ENCODE peak calls at places on chromosomes 3 and 15, in four cellular contexts. A is coronary artery, Y is fibroblast of lung, Q is psoas muscle. P is an unnamed sample.

GRCh38 chr3:110459021-110459420 is 612.6 kb upstream of the NECTIN3 start:
- DNase-seq in A (no peak), Y (no peak), Q (no peak), P (no peak)

GRCh38 chr3:37505415-37505814 is 331.0 kb upstream of the LRRFIP2 start:
- DNase-seq in A (no peak), Y (no peak), Q (no peak), P (no peak)

GRCh38 chr3:126551839-126552687 is 6.7 kb downstream of the C3orf22 start:
- DNase-seq in A (peak), Y (no peak), Q (no peak), P (no peak)

GRCh38 chr3:146072824-146073223 is 88.2 kb downstream of the PLOD2 start:
- DNase-seq in A (no peak), Y (peak), Q (no peak), P (no peak)

GRCh38 chr15:87649175-87649574 is 607.4 kb downstream of the NTRK3 start:
- DNase-seq in A (no peak), Y (no peak), Q (no peak), P (no peak)

GRCh38 chr15:96345560-96346389 is 15.3 kb downstream of the NR2F2 start:
- DNase-seq in A (peak), Y (peak), Q (peak), P (no peak)

GRCh38 chr15:59616390-59616789 is 4.8 kb downstream of the GCNT3 start:
- DNase-seq in A (no peak), Y (no peak), Q (no peak), P (peak)

GRCh38 chr3:125359700-125360099 is 15.4 kb downstream of the ZNF148 start:
- DNase-seq in A (no peak), Y (no peak), Q (no peak), P (no peak)

GRCh38 chr3:153704115-153704514 is 417.1 kb upstream of the ARHGEF26 start:
- DNase-seq in A (no peak), Y (no peak), Q (no peak), P (no peak)

GRCh38 chr3:136055491-136055890 is 90.0 kb downstream of the PPP2R3A start:
- DNase-seq in A (no peak), Y (no peak), Q (no peak), P (no peak)

GRCh38 chr3:62007036-62007435 is 366.3 kb downstream of the FEZF2 start:
- DNase-seq in A (no peak), Y (peak), Q (no peak), P (no peak)

GRCh38 chr15:59565299-59565698 is 46.3 kb upstream of the GCNT3 start:
- DNase-seq in A (no peak), Y (no peak), Q (no peak), P (no peak)

GRCh38 chr3:141336672-141337522 is 31.4 kb upstream of the ZBTB38 start:
- DNase-seq in A (no peak), Y (peak), Q (no peak), P (peak)

GRCh38 chr3:105173972-105174371 is 192.7 kb upstream of the ALCAM start:
- DNase-seq in A (no peak), Y (no peak), Q (no peak), P (no peak)

GRCh38 chr15:90414408-90415028 is 26.5 kb downstream of the IQGAP1 start:
- DNase-seq in A (no peak), Y (peak), Q (no peak), P (no peak)

GRCh38 chr3:170471149-170471548 is 52.5 kb downstream of the CLDN11 start:
- DNase-seq in A (no peak), Y (peak), Q (no peak), P (no peak)

GRCh38 chr3:39980781-39981180 is 171.4 kb downstream of the MYRIP start:
- DNase-seq in A (no peak), Y (no peak), Q (no peak), P (no peak)

GRCh38 chr3:71130516-71131384 is 452.8 kb downstream of the FOXP1 start:
- DNase-seq in A (no peak), Y (peak), Q (peak), P (no peak)

GRCh38 chr3:149342413-149343340 is 9.2 kb upstream of the TM4SF18 start:
- DNase-seq in A (no peak), Y (peak), Q (no peak), P (no peak)

GRCh38 chr15:41341519-41341918 is 8.8 kb downstream of the NUSAP1 start:
- DNase-seq in A (no peak), Y (no peak), Q (no peak), P (no peak)

GRCh38 chr3:183252973-183253363 is at the start of gene B3GNT5:
- DNase-seq in A (no peak), Y (no peak), Q (peak), P (no peak)

GRCh38 chr3:69499899-69500316 is 114.0 kb upstream of the FRMD4B start:
- DNase-seq in A (no peak), Y (peak), Q (peak), P (no peak)

GRCh38 chr3:150376001-150376848 is 31.9 kb upstream of the TSC22D2 start:
- DNase-seq in A (no peak), Y (peak), Q (no peak), P (no peak)

GRCh38 chr3:184171562-184171961 is 3.1 kb upstream of the AP2M1 start:
- DNase-seq in A (no peak), Y (no peak), Q (no peak), P (no peak)

GRCh38 chr15:90660195-90660995 is 56.8 kb upstream of the BLM start:
- DNase-seq in A (peak), Y (peak), Q (peak), P (peak)

GRCh38 chr3:134250717-134251220 is at the start of gene RYK:
- DNase-seq in A (peak), Y (peak), Q (peak), P (no peak)

GRCh38 chr15:101139986-101140696 is 111.7 kb downstream of the CHSY1 start:
- DNase-seq in A (no peak), Y (no peak), Q (no peak), P (no peak)

GRCh38 chr3:11204697-11205397 is 50.6 kb downstream of the HRH1 start:
- DNase-seq in A (no peak), Y (no peak), Q (no peak), P (no peak)

GRCh38 chr3:61583890-61584289 is 22.5 kb downstream of the PTPRG start:
- DNase-seq in A (no peak), Y (no peak), Q (no peak), P (no peak)

GRCh38 chr15:59394166-59394661 is 21.5 kb upstream of the MYO1E start:
- DNase-seq in A (no peak), Y (no peak), Q (no peak), P (no peak)

GRCh38 chr15:78072080-78072892 is 5.2 kb downstream of the TBC1D2B start:
- DNase-seq in A (no peak), Y (peak), Q (no peak), P (no peak)

GRCh38 chr3:129599607-129600006 is 6.9 kb downstream of the PLXND1 start:
- DNase-seq in A (no peak), Y (peak), Q (peak), P (no peak)

GRCh38 chr15:49875392-49875791 is 243.6 kb downstream of the ATP8B4 start:
- DNase-seq in A (no peak), Y (no peak), Q (no peak), P (no peak)

DNA sequence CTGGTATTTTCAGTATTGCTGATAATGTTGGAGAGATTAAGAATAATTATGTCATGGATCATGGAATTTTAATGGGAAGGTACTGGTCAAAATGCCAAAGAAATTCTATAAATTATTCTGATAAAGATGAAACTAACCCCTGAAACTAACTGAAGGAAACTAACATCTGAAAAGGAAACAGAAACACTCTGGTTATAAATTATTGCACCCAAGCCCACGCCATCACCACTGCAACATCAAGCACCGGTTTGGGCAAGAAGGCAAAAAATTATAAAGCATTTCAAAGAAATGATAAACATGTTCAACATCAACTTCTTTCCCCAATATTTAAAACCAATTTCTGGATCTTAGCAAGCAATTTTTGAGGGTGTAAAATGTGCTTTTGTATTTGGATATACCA is 372.5 kb downstream of the TBC1D5 start:
- DNase-seq in A (no peak), Y (no peak), Q (no peak), P (no peak)
- TF ChIP-seq CTCF in A (no peak), Y (no peak), Q (no peak), P (no peak)

GRCh38 chr15:75368689-75369239 is 357 bp upstream of the MAN2C1 start:
- DNase-seq in A (no peak), Y (peak), Q (no peak), P (no peak)

GRCh38 chr15:75371486-75371885 is 3.1 kb upstream of the MAN2C1 start:
- DNase-seq in A (no peak), Y (no peak), Q (no peak), P (no peak)

GRCh38 chr15:75371901-75372688 is 3.7 kb upstream of the MAN2C1 start:
- DNase-seq in A (no peak), Y (no peak), Q (no peak), P (no peak)

GRCh38 chr15:75367913-75368688 is at the start of gene MAN2C1:
- DNase-seq in A (peak), Y (peak), Q (peak), P (peak)

GRCh38 chr15:75369897-75370581 is 1.6 kb upstream of the MAN2C1 start:
- DNase-seq in A (no peak), Y (no peak), Q (no peak), P (no peak)
- H3K4me3 ChIP-seq in A (no peak), Y (no peak), Q (no peak), P (no peak)

GRCh38 chr3:171862993-171863521 is 19.9 kb downstream of the TMEM212 start:
- DNase-seq in A (no peak), Y (peak), Q (no peak), P (no peak)

GRCh38 chr3:171871392-171872274 is 28.5 kb downstream of the TMEM212 start:
- DNase-seq in A (no peak), Y (no peak), Q (no peak), P (no peak)

GRCh38 chr3:171865191-171865865 is 22.2 kb downstream of the TMEM212 start:
- DNase-seq in A (no peak), Y (no peak), Q (no peak), P (no peak)

GRCh38 chr3:171863920-171864319 is 20.8 kb downstream of the TMEM212 start:
- DNase-seq in A (no peak), Y (no peak), Q (no peak), P (no peak)

DNA sequence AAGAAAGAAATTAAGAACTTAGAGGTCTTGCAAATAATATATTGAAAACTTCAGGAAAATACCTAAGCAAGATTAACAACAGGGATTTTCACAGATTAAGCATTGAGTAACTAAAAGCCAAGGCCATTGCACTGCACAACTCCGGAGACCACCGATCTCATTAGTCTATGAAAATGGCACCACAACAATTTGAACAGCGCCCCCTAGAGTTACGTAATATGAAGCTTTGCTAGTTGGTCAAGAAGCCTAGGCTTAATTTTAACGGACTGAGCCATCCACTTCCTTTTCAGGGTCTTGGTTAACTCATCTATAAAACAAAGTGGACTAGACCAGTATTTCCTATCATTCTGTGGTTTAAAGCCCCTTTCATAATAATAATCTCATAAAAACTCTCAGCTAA is 24.8 kb downstream of the TMEM212 start:
- DNase-seq in A (no peak), Y (no peak), Q (no peak), P (no peak)
- TF ChIP-seq CTCF in A (no peak), Y (no peak), Q (no peak), P (peak)

GRCh38 chr3:187011915-187012314 is 81.6 kb downstream of the ST6GAL1 start:
- DNase-seq in A (no peak), Y (no peak), Q (no peak), P (no peak)
- H3K4me3 ChIP-seq in A (no peak), Y (no peak), Q (no peak), P (peak)

GRCh38 chr3:67863869-67864268 is 209.5 kb upstream of the SUCLG2 start:
- DNase-seq in A (no peak), Y (peak), Q (no peak), P (no peak)
- TF ChIP-seq CTCF in A (no peak), Y (peak), Q (no peak), P (peak)

GRCh38 chr3:138082992-138083386 is 32.4 kb downstream of the DZIP1L start:
- DNase-seq in A (no peak), Y (no peak), Q (no peak), P (no peak)

GRCh38 chr3:138084196-138084595 is 31.2 kb downstream of the DZIP1L start:
- DNase-seq in A (no peak), Y (no peak), Q (no peak), P (no peak)

GRCh38 chr3:138079901-138080300 is 35.5 kb downstream of the DZIP1L start:
- DNase-seq in A (no peak), Y (no peak), Q (no peak), P (no peak)

GRCh38 chr3:138081371-138082084 is 33.9 kb downstream of the DZIP1L start:
- DNase-seq in A (no peak), Y (peak), Q (no peak), P (no peak)

GRCh38 chr3:138082085-138082991 is 33.1 kb downstream of the DZIP1L start:
- DNase-seq in A (no peak), Y (peak), Q (no peak), P (peak)
- H3K4me3 ChIP-seq in A (peak), Y (no peak), Q (no peak), P (no peak)

GRCh38 chr3:76679510-76679909 is 360.4 kb upstream of the ROBO2 start:
- DNase-seq in A (no peak), Y (peak), Q (no peak), P (no peak)
- TF ChIP-seq CTCF in A (no peak), Y (no peak), Q (no peak), P (no peak)

DNA sequence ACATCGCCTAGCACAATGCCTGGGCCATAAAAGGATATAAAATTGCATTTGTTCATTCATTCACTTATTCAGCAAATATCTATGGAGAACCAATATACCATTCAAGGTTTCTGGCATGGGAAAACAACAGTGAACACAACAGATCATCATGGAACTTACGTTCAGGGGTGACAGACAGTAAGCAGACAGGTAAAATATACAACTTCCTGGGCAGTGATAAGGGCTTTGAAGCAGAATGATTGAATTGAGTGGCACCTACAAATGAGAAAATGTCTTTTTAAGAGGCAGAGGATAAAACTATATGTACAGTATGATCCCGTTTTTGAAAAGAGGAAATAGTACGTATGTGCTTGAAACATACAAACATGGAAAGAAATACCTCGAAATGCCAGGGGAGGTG is 39.2 kb downstream of the CMTM7 start:
- DNase-seq in A (no peak), Y (no peak), Q (no peak), P (no peak)
- H3K4me3 ChIP-seq in A (no peak), Y (no peak), Q (no peak), P (no peak)

DNA sequence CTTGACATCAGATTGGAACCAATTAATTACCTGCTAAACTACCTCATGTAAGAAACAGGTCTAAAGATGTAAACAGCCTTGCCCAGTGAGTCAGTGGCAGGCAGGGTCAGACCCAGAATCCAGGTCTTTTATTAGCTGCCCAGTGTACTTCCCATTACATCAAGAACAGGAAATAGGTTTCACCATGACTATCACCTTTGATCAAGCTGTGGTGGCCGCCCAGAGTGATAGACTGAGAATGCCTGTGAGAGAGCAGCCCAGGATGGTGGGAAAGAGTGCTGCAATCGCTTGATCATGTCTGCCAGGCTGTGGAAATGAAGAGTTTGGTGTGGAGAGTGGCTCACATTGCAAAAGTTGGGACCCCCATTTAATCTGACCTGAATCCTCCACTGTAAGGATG is 61.3 kb upstream of the PIAS1 start:
- DNase-seq in A (no peak), Y (no peak), Q (no peak), P (no peak)
- TF ChIP-seq CTCF in A (no peak), Y (no peak), Q (no peak), P (no peak)

DNA sequence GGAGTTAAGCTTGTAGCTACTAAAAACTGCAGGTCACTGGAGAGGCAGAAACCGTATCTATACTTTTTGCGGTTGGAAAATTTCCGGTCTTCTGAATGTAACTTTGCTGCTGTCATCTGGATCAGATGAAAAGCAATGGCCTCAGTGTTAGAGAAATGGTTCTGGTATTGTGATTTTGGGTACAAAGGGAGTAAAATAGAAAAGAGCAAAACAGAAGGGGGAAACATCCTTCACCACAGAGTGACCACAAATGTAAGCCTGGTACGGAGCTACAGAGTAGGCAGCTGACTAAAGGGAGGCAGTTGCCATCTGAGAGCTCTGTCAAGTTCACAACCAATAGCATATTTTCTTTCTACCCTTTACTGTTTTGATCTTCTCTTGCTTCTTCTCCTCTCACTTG is 5.6 kb downstream of the CD96 start:
- DNase-seq in A (no peak), Y (no peak), Q (no peak), P (no peak)
- H3K4me3 ChIP-seq in A (no peak), Y (no peak), Q (no peak), P (no peak)

P was measured in GM12864.